ENCODE peak calls at places on chromosomes 16 and 17, in four cellular contexts. L is iPS-NIHi11, N is kidney tubule cell, D is NCI-H1105 treated with DMSO at 0.1 percent for 48 hours. C is an unnamed sample.

GRCh38 chr16:74224828-74225227 is 71.8 kb upstream of the PSMD7 start:
- DNase-seq in N (peak; percentile 59), D (no peak), L (no peak), C (peak; percentile 28)

GRCh38 chr17:38897176-38897575 is 27.3 kb downstream of the LASP1 start:
- DNase-seq in N (no peak), D (no peak), L (no peak), C (no peak)

GRCh38 chr17:63701477-63702222 is 1.7 kb upstream of the LIMD2 start:
- DNase-seq in N (no peak), L (no peak), D (no peak), C (no peak)

GRCh38 chr17:253091-253846 is 71.8 kb upstream of the DOC2B start:
- DNase-seq in N (no peak), D (no peak), L (no peak), C (no peak)

GRCh38 chr17:27577124-27577761 is 53.7 kb upstream of the LGALS9 start:
- DNase-seq in N (peak; percentile 65), L (peak; percentile 57), D (no peak), C (peak; percentile 59)

GRCh38 chr17:61279476-61280145 is 120.0 kb upstream of the TBX2 start:
- DNase-seq in D (no peak), N (no peak), L (no peak), C (no peak)

GRCh38 chr17:7650509-7651096 is at the start of gene ATP1B2:
- DNase-seq in N (peak; percentile 20), L (peak; percentile 95), D (peak; percentile 60), C (peak; percentile 47)

GRCh38 chr16:61654962-61655361 is 381.3 kb downstream of the CDH8 start:
- DNase-seq in D (no peak), L (no peak), N (no peak), C (no peak)

GRCh38 chr17:66383353-66383752 is 80.9 kb downstream of the PRKCA start:
- DNase-seq in D (no peak), N (no peak), L (no peak), C (no peak)

GRCh38 chr17:72510454-72511016 is 389.7 kb downstream of the SOX9 start:
- DNase-seq in L (peak; percentile 53), D (no peak), N (no peak), C (peak; percentile 28)